ENCODE peak calls at places on chromosome 1, in eight cellular contexts. H is IMR-90, M is HCT116, V is fibroblast of lung, I is mesenchymal stem cell, S is neural progenitor cell, J is H9, T is neuronal stem cell. N is an unnamed sample.

GRCh38 chr1:203711251-203712007 is 53.6 kb upstream of the LAX1 start:
- DNase-seq in H (no peak), M (no peak), V (no peak), I (no peak), S (no peak), J (no peak), T (no peak), N (no peak)

GRCh38 chr1:220874201-220874655 is 5.0 kb upstream of the HLX start:
- DNase-seq in H (peak), M (peak), V (peak), I (peak), S (peak), J (peak), T (no peak), N (peak)

GRCh38 chr1:66331641-66332523 is 202.1 kb upstream of the SGIP1 start:
- DNase-seq in H (peak), M (no peak), V (peak), I (peak), S (peak), J (peak), T (peak), N (peak)

GRCh38 chr1:10860682-10861081 is 64.2 kb upstream of the CASZ1 start:
- DNase-seq in H (no peak), M (no peak), V (no peak), I (no peak), S (no peak), J (no peak), T (no peak), N (no peak)

GRCh38 chr1:158117854-158118691 is 62.6 kb upstream of the CD1D start:
- DNase-seq in H (peak), M (peak), V (peak), I (peak), S (peak), J (peak), T (no peak), N (peak)

GRCh38 chr1:236565530-236565929 is 38.8 kb downstream of the HEATR1 start:
- DNase-seq in H (no peak), M (no peak), V (no peak), I (no peak), S (no peak), J (no peak), T (no peak), N (no peak)

GRCh38 chr1:111372336-111372965 is 55.1 kb downstream of the OVGP1 start:
- DNase-seq in H (no peak), M (no peak), V (no peak), I (no peak), S (no peak), J (no peak), T (no peak), N (no peak)

GRCh38 chr1:228410015-228410414 is 3.4 kb upstream of the TRIM11 start:
- DNase-seq in H (peak), M (no peak), V (peak), I (peak), S (no peak), J (no peak), T (no peak), N (no peak)

GRCh38 chr1:234731371-234732085 is 121.5 kb upstream of the IRF2BP2 start:
- DNase-seq in H (peak), M (peak), V (peak), I (peak), S (no peak), J (no peak), T (no peak), N (no peak)

GRCh38 chr1:159207774-159208459 is 3.2 kb downstream of the ACKR1 start:
- DNase-seq in H (no peak), M (no peak), V (no peak), I (no peak), S (peak), J (no peak), T (no peak), N (no peak)

GRCh38 chr1:202659974-202660373 is 50.3 kb downstream of the SYT2 start:
- DNase-seq in H (no peak), M (no peak), V (no peak), I (no peak), S (no peak), J (no peak), T (no peak), N (no peak)

GRCh38 chr1:151011154-151011850 is 3.1 kb downstream of the PRUNE1 start:
- DNase-seq in H (no peak), M (no peak), V (no peak), I (no peak), S (no peak), J (no peak), T (no peak), N (no peak)

GRCh38 chr1:245986404-245987221 is 520.5 kb downstream of the SMYD3 start:
- DNase-seq in H (peak), M (peak), V (peak), I (peak), S (no peak), J (no peak), T (no peak), N (no peak)

GRCh38 chr1:183370399-183371058 is 47.7 kb downstream of the NMNAT2 start:
- DNase-seq in H (no peak), M (no peak), V (no peak), I (no peak), S (no peak), J (no peak), T (no peak), N (peak)

GRCh38 chr1:22163578-22163977 is 20.7 kb upstream of the WNT4 start:
- DNase-seq in H (no peak), M (no peak), V (no peak), I (no peak), S (no peak), J (no peak), T (no peak), N (peak)

GRCh38 chr1:5286244-5286643 is 631.8 kb downstream of the AJAP1 start:
- DNase-seq in H (no peak), M (no peak), V (no peak), I (no peak), S (no peak), J (no peak), T (no peak), N (no peak)

GRCh38 chr1:226763741-226764264 is 24.7 kb upstream of the ITPKB start:
- DNase-seq in H (peak), M (no peak), V (peak), I (peak), S (no peak), J (peak), T (no peak), N (no peak)

DNA sequence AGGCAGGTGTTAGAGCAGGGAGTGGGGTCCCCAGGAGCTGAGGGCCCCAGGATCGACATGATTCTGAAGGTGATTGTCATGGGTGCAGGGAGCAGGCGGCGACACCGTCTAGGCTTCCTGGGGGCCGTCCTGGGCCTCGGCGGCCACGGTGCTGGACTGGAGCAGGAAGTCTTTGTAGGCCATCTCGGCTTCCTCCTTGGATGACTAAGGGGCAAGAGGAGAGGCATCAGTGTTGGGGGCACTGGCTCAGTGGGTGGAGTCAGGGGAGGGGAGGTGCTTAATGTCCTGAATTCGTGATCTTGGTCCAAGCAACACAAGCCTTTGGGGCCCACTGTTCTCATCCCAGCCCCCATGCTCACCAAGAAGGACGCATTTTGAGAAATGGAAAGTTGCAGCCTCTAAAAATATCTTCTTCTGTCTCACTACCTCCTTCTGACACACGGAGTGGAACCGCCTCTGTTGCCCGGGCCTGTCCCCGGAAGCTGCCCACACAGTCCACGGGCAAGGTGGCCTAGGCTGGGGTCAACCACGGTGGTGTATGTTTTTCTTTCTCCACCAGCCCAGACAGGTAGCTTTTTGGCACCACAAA is 8.6 kb upstream of the FCMR start:
- DNase-seq in H (no peak), M (no peak), V (no peak), I (no peak), S (no peak), J (no peak), T (no peak), N (no peak)
- H3K9ac ChIP-seq in H (no peak), M (no peak), V (no peak), I (no peak), S (no peak), J (no peak), T (no peak), N (peak)

DNA sequence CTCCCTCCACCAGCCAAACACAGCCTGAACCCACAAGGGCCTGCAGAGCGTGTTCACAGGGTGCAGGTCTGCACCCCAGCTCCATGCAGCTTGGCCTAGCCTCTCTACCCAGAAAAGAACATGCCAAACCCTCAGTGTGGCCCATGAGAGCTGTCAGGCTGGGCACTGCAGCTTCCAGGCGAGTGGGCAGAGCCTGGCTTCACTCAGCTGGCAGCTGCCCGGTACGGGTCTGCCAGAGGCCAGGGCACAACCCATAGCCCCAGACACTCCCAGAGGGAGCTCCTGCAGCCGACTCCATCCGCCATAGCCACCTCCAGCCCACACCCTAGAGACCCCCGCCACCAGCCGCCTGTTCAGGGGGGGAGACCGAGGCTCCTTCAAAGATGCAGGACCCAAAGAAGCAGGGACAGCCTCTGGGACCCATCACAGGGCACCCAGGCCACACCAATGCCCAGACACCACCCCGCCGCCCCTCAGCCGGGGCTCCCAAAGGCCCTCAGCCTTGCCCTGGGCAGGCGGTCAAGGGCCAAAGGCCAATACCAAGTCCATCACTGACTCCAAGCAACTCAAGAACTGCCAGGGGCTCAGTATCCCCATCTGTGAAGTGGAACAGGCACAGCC is 42.4 kb downstream of the MEGF6 start:
- DNase-seq in H (no peak), M (no peak), V (no peak), I (no peak), S (no peak), J (no peak), T (no peak), N (no peak)
- H3K9ac ChIP-seq in H (no peak), M (no peak), V (no peak), I (no peak), S (no peak), J (no peak), T (peak), N (no peak)

GRCh38 chr1:12182410-12182946 is 15.7 kb downstream of the TNFRSF1B start:
- DNase-seq in H (no peak), M (no peak), V (no peak), I (no peak), S (no peak), J (no peak), T (no peak), N (no peak)

GRCh38 chr1:12185556-12186276 is 18.9 kb downstream of the TNFRSF1B start:
- DNase-seq in H (no peak), M (no peak), V (peak), I (peak), S (no peak), J (no peak), T (no peak), N (no peak)

GRCh38 chr1:12183095-12183794 is 16.5 kb downstream of the TNFRSF1B start:
- DNase-seq in H (no peak), M (no peak), V (no peak), I (no peak), S (no peak), J (no peak), T (no peak), N (no peak)

GRCh38 chr1:12185036-12185435 is 18.2 kb downstream of the TNFRSF1B start:
- DNase-seq in H (no peak), M (no peak), V (no peak), I (peak), S (no peak), J (no peak), T (no peak), N (no peak)

DNA sequence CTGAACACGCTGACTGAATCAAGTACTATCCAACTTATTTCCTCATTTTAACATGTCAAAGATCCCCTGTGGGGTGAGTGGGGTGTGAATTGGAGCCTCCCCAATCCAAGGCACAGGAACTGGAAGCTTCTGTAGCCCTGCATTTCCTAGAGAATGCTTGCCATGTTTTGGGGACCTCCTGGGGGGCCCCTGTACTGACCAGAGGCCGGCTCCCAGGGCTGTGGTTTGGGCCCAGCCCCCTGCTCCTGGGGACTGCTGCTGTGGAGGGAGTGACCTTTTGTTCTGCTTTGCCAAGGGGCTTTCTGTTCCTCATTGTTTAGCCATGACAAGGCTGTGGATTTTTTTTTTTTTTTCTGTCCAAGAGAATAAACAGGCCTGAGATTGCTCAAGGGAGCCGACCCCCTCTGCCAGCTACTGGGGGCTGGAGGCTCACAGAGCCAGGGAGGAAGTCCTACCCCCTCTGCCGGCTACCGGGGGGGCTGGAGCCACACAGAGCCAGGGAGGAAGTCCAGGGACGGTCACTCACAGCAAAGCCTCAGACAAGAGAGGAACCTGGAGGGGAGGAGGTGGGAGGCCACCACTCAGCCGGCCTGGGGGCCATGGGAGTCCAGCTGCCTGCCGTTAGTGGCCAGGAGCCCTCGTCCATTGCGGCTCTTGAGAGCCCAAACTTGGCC is 17.4 kb downstream of the TNFRSF1B start:
- DNase-seq in H (peak), M (no peak), V (peak), I (peak), S (peak), J (no peak), T (peak), N (peak)
- H3K9ac ChIP-seq in H (peak), M (no peak), V (peak), I (peak), S (no peak), J (no peak), T (no peak), N (peak)

GRCh38 chr1:201172336-201172735 is 18.1 kb upstream of the TMEM9 start:
- DNase-seq in H (no peak), M (no peak), V (no peak), I (no peak), S (no peak), J (no peak), T (no peak), N (no peak)

GRCh38 chr1:201171063-201172036 is 17.1 kb upstream of the TMEM9 start:
- DNase-seq in H (peak), M (peak), V (peak), I (peak), S (peak), J (peak), T (no peak), N (peak)

GRCh38 chr1:201169971-201170532 is 15.8 kb upstream of the TMEM9 start:
- DNase-seq in H (no peak), M (no peak), V (no peak), I (peak), S (no peak), J (no peak), T (no peak), N (no peak)

GRCh38 chr1:201169203-201169602 is 14.9 kb upstream of the TMEM9 start:
- DNase-seq in H (no peak), M (no peak), V (no peak), I (no peak), S (no peak), J (no peak), T (no peak), N (no peak)

DNA sequence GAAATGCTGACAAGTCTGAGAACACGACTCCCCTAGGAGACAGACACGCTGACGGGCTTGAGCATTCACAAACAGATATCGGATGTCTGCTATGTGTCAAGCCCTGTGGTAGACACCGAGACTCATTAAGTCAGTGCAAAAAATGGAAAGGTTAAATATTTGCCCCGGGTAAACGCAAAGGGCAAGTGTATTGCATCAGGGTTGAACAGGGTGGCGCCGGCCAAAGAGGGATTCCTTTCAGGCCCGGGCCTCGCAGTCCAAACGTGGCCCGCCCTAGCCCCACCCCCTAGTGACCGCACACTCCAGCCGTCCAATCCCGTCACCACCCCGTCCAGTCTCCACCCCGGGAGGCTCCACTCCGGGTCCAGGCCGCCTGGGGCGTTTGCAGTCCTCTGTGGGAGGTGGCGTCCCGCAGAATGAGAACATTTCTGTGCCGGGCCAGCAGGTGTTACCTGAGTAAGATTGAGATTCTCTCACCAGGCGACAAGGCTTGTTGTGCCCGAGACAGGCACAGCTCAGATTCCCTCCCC is 16.3 kb upstream of the TMEM9 start:
- DNase-seq in H (peak), M (peak), V (peak), I (peak), S (peak), J (peak), T (peak), N (peak)
- H3K9ac ChIP-seq in H (peak), M (peak), V (peak), I (peak), S (no peak), J (peak), T (peak), N (peak)

GRCh38 chr1:62796151-62796680 is 12.3 kb downstream of the ATG4C start:
- DNase-seq in H (no peak), M (no peak), V (no peak), I (no peak), S (no peak), J (no peak), T (no peak), N (no peak)

GRCh38 chr1:62799688-62800087 is 15.8 kb downstream of the ATG4C start:
- DNase-seq in H (no peak), M (no peak), V (no peak), I (no peak), S (no peak), J (no peak), T (no peak), N (no peak)

GRCh38 chr1:62800825-62801306 is 16.9 kb downstream of the ATG4C start:
- DNase-seq in H (peak), M (no peak), V (peak), I (peak), S (no peak), J (no peak), T (no peak), N (no peak)

GRCh38 chr1:62800274-62800673 is 16.3 kb downstream of the ATG4C start:
- DNase-seq in H (no peak), M (no peak), V (no peak), I (peak), S (no peak), J (no peak), T (no peak), N (no peak)
- H3K9ac ChIP-seq in H (no peak), M (no peak), V (no peak), I (no peak), S (no peak), J (no peak), T (no peak), N (no peak)

DNA sequence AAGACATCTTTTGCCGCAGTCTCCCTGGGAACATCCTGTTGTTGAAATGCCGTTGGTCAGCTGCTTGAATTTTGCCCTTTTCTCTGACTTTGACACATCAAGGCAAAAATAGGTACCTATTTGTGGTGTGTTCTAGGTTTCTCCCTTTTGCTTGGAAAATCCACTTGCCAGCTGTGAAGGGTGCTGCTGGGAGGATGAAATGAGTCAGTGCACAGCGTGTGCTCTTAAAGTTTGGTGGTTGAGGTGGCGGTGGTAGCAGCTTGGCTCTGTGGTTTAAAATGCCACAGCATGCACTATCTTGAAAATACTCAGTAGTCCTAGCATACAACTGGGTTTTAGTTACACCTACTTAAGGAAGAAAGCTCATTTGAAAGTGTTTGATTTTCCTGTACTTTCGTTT is 183.8 kb downstream of the DHRS3 start:
- DNase-seq in H (peak), M (peak), V (peak), I (peak), S (no peak), J (no peak), T (no peak), N (no peak)
- H3K9ac ChIP-seq in H (peak), M (peak), V (no peak), I (no peak), S (no peak), J (no peak), T (no peak), N (no peak)

DNA sequence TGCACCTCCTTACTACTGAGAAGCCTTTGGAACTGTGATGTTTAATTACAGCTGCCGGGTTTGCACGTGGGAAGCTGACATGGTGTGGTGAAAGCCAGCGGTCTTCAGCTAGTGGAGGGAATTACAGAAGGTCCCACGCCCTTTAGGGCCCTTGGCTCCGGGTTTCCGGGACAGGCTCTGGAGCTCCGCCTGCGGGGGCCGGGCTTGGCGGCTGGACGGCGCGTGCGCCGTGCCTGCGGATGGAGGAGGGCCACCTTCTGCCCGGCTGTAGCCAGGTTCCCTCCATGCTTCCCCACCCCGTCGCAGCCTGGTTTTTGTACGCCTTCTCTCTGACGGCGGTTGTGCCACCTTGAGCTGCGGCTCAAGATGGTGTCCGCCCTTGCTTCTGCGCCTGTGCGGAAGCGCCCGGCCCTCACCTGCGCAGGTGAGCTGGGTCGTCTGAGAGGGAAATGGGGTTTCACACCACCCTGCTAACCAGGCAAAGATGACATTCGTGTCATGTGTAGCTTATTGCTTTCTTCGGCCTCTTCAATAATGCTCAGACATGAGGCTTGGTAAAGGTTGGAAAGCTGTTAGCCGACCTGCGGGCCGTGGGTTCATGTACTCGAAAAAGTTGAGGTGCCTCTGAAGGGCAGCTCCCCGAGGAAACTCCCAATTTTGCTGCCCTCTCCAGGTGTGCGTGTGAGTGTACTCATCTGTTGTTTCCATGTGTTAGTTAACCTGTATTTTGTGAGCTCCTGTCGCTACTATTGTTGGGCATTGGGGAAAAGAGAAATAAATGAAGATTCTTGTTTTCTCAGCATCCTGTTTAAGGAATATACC is 36.6 kb upstream of the OPRD1 start:
- DNase-seq in H (peak), M (no peak), V (peak), I (no peak), S (peak), J (peak), T (no peak), N (peak)
- H3K9ac ChIP-seq in H (no peak), M (no peak), V (no peak), I (peak), S (no peak), J (no peak), T (no peak), N (peak)

GRCh38 chr1:40948741-40949528 is 30.6 kb upstream of the CTPS1 start:
- DNase-seq in H (peak), M (peak), V (peak), I (peak), S (peak), J (peak), T (peak), N (peak)
- H3K9ac ChIP-seq in H (no peak), M (no peak), V (no peak), I (peak), S (no peak), J (no peak), T (no peak), N (no peak)

N was measured in colonic mucosa.